ENCODE peak calls at places on chromosomes 12 and 14, in six cellular contexts. R, X, D, B, I and K are unnamed samples.

GRCh38 chr12:2311001-2311778 is 258.4 kb downstream of the CACNA1C start:
- DNase-seq in R (peak; percentile 77), D (no peak), B (peak; percentile 98), I (peak; percentile 27), X (no peak), K (no peak)

GRCh38 chr14:95862243-95862642 is 14.4 kb upstream of the TUNAR start:
- DNase-seq in B (no peak), D (no peak), I (no peak), R (no peak), X (no peak), K (no peak)

GRCh38 chr14:71498151-71498734 is 434.0 kb upstream of the RGS6 start:
- DNase-seq in I (no peak), R (peak; percentile 19), X (no peak), D (no peak), B (peak; percentile 87), K (no peak)

GRCh38 chr14:30888480-30889243 is 14.3 kb downstream of the COCH start:
- DNase-seq in D (no peak), R (no peak), I (no peak), X (no peak), B (no peak), K (no peak)

GRCh38 chr12:42886160-42886559 is 296.6 kb upstream of the PRICKLE1 start:
- DNase-seq in X (no peak), R (no peak), D (no peak), B (no peak), I (no peak), K (no peak)

GRCh38 chr12:107554941-107555340 is 130.7 kb upstream of the PWP1 start:
- DNase-seq in X (no peak), D (no peak), R (no peak), B (no peak), I (no peak), K (no peak)

GRCh38 chr12:12718382-12718761 is 1.2 kb downstream of the CDKN1B start:
- DNase-seq in R (no peak), I (peak; percentile 22), B (no peak), X (no peak), D (no peak), K (no peak)

GRCh38 chr12:24719293-24719721 is 229.6 kb downstream of the BCAT1 start:
- DNase-seq in R (no peak), I (peak; percentile 26), D (no peak), X (no peak), B (peak; percentile 27), K (no peak)

GRCh38 chr14:99122521-99123125 is 149.4 kb downstream of the BCL11B start:
- DNase-seq in I (no peak), D (no peak), R (no peak), B (no peak), X (no peak), K (peak; percentile 1)

GRCh38 chr14:97878727-97879126 is 1081.5 kb downstream of the VRK1 start:
- DNase-seq in D (no peak), I (peak; percentile 1), R (no peak), X (no peak), B (peak; percentile 30), K (peak; percentile 9)

GRCh38 chr12:3218846-3219632 is 141.9 kb downstream of the TSPAN9 start:
- DNase-seq in X (no peak), B (no peak), R (no peak), D (no peak), I (no peak), K (no peak)

GRCh38 chr14:26765301-26765700 is 167.5 kb upstream of the NOVA1 start:
- DNase-seq in D (no peak), R (no peak), B (peak; percentile 1), I (no peak), X (no peak), K (no peak)

GRCh38 chr14:99509871-99510555 is 28.8 kb downstream of the CCNK start:
- DNase-seq in R (no peak), X (no peak), I (no peak), B (no peak), D (no peak), K (no peak)

GRCh38 chr12:92144631-92145480 is 790 bp downstream of the BTG1 start:
- DNase-seq in R (peak; percentile 66), X (peak; percentile 77), D (peak; percentile 44), I (peak; percentile 51), B (peak; percentile 55), K (peak; percentile 52)

GRCh38 chr14:64444140-64444539 is 21.2 kb upstream of the AKAP5 start:
- DNase-seq in B (no peak), D (no peak), X (no peak), I (no peak), R (no peak), K (no peak)

GRCh38 chr12:68007466-68007865 is 18.2 kb downstream of the IFNG-AS1 start:
- DNase-seq in X (no peak), D (no peak), I (peak; percentile 36), B (peak; percentile 76), R (peak; percentile 4), K (no peak)

GRCh38 chr14:95332641-95333040 is 12.9 kb upstream of the CLMN start:
- DNase-seq in X (no peak), R (no peak), B (no peak), I (no peak), D (no peak), K (no peak)

GRCh38 chr14:67503331-67503730 is 14.8 kb upstream of the TMEM229B start:
- DNase-seq in X (no peak), R (no peak), I (no peak), D (no peak), B (no peak), K (no peak)

GRCh38 chr14:89827260-89827659 is 127.3 kb downstream of the EFCAB11 start:
- DNase-seq in X (no peak), I (no peak), R (no peak), B (no peak), D (no peak), K (no peak)

DNA sequence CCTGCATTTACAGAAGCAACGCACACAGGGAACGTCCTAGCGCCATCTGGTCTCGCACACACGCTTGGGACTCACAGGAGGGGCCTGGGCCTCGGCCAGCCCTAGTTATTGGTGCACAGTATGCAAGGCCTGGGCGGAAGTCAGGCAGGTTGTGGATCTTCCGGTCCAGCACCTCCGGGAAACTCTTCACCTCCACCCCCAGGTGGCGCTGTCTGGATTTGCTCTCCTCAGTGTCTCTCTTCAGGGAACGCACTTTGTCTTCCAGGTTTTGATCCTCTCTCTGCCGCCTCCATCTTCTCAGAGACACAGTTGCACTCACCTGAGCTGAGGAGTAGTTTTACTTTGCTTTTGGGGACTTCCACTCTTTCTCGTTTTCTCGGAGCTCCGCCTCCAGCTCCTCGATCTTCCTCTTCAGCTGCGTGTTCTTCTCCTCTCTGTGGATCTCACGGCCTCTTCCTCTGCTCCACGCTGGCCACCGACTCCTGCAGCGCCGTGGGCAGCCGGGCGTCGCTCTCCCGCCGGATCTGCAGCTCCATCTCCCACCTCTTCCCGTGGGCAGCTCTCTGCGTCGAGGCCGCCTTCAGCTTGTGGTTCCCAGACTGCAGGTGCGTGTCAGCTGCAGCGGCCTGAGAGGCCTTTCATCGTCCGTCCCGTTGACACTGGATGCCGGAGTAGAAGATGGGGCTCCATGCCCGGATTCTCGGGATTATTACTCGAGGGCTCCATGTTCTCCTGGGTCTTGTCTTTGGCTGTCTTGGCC is 933.8 kb downstream of the TMEM121 start:
- DNase-seq in I (no peak), R (no peak), D (no peak), B (no peak), X (no peak), K (peak; percentile 11)
- TF ChIP-seq CTCF in I (no peak), R (peak; percentile 33), D (no peak), B (no peak), X (no peak), K (no peak)

DNA sequence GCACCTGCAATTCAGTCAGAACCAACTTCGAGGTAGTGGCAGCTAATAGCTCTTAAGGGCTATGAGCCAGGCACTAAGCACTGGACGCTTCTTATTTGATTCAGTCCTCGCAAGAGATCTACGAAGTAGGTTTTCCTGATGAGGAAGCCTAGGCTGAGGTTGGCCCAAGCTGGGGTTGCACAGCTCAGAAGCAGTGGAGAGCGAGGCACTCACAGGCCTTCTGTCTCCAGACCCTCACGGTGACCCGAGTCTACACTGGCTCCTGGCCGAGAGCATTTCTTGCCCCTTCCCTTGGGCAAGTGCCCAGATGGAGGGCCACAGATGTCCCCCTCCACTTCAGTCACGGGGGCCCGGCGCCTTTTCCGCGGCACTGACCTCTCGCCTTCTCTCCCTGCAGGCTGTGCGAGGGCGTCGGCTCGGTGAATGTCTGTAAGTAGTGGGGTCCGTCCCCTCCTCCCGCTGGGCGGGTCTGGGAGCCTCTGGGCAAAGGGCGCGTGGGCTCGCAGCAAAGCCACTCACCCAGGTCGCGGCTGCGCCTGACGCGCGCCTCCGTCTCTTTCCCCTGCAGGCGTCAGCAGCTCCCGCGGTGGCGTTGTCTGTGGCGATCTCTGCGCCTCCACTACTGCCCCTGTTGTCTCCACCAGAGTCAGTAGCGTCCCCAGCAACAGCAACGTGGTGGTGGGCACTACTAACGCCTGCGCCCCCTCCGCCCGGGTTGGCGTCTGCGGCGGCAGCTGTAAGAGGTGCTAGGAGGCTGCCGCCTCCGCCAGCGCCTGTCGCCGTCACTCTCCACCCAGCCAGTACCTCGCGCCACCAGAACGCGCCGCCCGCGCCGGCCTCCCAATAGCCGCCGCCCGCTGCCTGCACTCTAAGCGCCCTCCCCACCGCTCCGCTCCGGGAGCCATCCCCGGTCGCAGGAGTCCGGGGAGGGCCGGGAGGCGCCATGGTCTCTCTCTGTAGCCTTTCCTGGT is 13.1 kb downstream of the KRT83 start:
- DNase-seq in D (peak; percentile 88), I (peak; percentile 41), B (peak; percentile 45), R (no peak), X (no peak), K (peak; percentile 56)
- TF ChIP-seq CTCF in D (no peak), I (peak; percentile 14), B (peak; percentile 17), R (peak; percentile 46), X (no peak), K (peak; percentile 24)

GRCh38 chr12:78037707-78038106 is 207.0 kb downstream of the NAV3 start:
- DNase-seq in R (no peak), X (no peak), D (no peak), B (no peak), I (no peak), K (no peak)
- TF ChIP-seq CTCF in R (no peak), X (no peak), D (no peak), B (no peak), I (no peak), K (no peak)

GRCh38 chr12:15209782-15210181 is 11.4 kb downstream of the RERG start:
- DNase-seq in D (no peak), B (peak; percentile 67), I (peak; percentile 83), R (peak; percentile 17), X (no peak), K (no peak)

GRCh38 chr12:15208871-15209656 is 12.2 kb downstream of the RERG start:
- DNase-seq in D (no peak), B (peak; percentile 22), I (peak; percentile 79), R (no peak), X (no peak), K (no peak)

GRCh38 chr12:15206831-15207394 is 14.3 kb downstream of the RERG start:
- DNase-seq in B (no peak), R (no peak), I (no peak), X (no peak), D (no peak), K (no peak)

GRCh38 chr12:15206338-15206737 is 14.9 kb downstream of the RERG start:
- DNase-seq in I (no peak), R (no peak), X (no peak), B (no peak), D (no peak), K (no peak)

GRCh38 chr12:15208140-15208539 is 13.1 kb downstream of the RERG start:
- DNase-seq in D (no peak), X (no peak), B (peak; percentile 31), R (no peak), I (peak; percentile 75), K (no peak)
- TF ChIP-seq CTCF in D (peak; percentile 25), X (no peak), B (peak; percentile 51), R (no peak), I (peak; percentile 47), K (peak; percentile 5)